ENCODE peak calls at places on chromosomes 6 and 20, in six cellular contexts. V is neuronal stem cell, A is mesenchymal stem cell, L is IMR-90, U is H1, G is trophoblast cell. R is an unnamed sample. For H3K36me3, the result is how much of the 10 kb centered on the place peaks cover.

GRCh38 chr6:97053643-97054411 is 129.3 kb downstream of the KLHL32 start:
- DNase-seq in V (no peak), U (no peak), L (peak), G (peak), A (peak), R (no peak)

GRCh38 chr6:114291428-114291827 is 51.4 kb downstream of the HS3ST5 start:
- DNase-seq in G (no peak), A (no peak), U (no peak), L (no peak), V (no peak), R (peak)

GRCh38 chr6:124495316-124496176 is 466.7 kb upstream of the RNF217 start:
- DNase-seq in G (peak), V (no peak), L (no peak), A (no peak), U (no peak), R (peak)

GRCh38 chr6:36372088-36372487 is 15.4 kb downstream of the ETV7 start:
- DNase-seq in L (no peak), A (no peak), V (no peak), U (no peak), G (no peak), R (no peak)

GRCh38 chr20:5041433-5041832 is 40.1 kb upstream of the SLC23A2 start:
- DNase-seq in U (no peak), A (peak), V (no peak), G (no peak), L (no peak), R (peak)

GRCh38 chr20:41058007-41058673 is 29.5 kb downstream of the TOP1 start:
- DNase-seq in A (peak), L (peak), U (no peak), V (no peak), G (no peak), R (peak)

GRCh38 chr20:48735112-48735511 is 92.7 kb downstream of the PREX1 start:
- DNase-seq in A (no peak), U (no peak), V (no peak), L (no peak), G (no peak), R (no peak)

GRCh38 chr6:44304282-44305199 is 8.6 kb downstream of the AARS2 start:
- DNase-seq in A (peak), V (no peak), G (peak), U (no peak), L (peak), R (peak)

GRCh38 chr20:7868108-7868507 is 72.2 kb downstream of the HAO1 start:
- DNase-seq in A (no peak), G (no peak), U (no peak), V (no peak), L (no peak), R (no peak)

GRCh38 chr20:37992802-37993538 is 40.3 kb downstream of the TTI1 start:
- DNase-seq in V (no peak), L (peak), A (peak), G (peak), U (no peak), R (peak)

GRCh38 chr6:20411544-20411943 is 9.9 kb downstream of the E2F3 start:
- DNase-seq in U (no peak), L (no peak), A (no peak), V (no peak), G (no peak), R (no peak)

GRCh38 chr6:168244961-168245551 is 74.5 kb downstream of the DACT2 start:
- DNase-seq in L (no peak), U (no peak), A (no peak), G (no peak), V (no peak), R (no peak)

GRCh38 chr6:7271205-7271534 is 41.8 kb downstream of the SSR1 start:
- DNase-seq in L (no peak), G (no peak), A (no peak), U (no peak), V (no peak), R (no peak)

GRCh38 chr6:30690403-30691207 is at the start of gene NRM:
- DNase-seq in A (peak), U (no peak), L (peak), G (peak), V (peak), R (peak)

GRCh38 chr6:33897193-33897479 is 93.3 kb upstream of the MLN start:
- DNase-seq in V (no peak), G (no peak), L (no peak), U (no peak), A (no peak), R (no peak)

GRCh38 chr6:228881-229651 is 63.2 kb upstream of the DUSP22 start:
- DNase-seq in V (no peak), U (no peak), L (no peak), G (no peak), A (no peak), R (no peak)

GRCh38 chr20:46973801-46974200 is 79.2 kb downstream of the EYA2 start:
- DNase-seq in G (no peak), L (no peak), U (no peak), V (no peak), A (no peak), R (no peak)

GRCh38 chr6:31900917-31901414 is 920 bp downstream of the ZBTB12 start:
- DNase-seq in U (no peak), L (no peak), G (peak), V (no peak), A (no peak), R (peak)

GRCh38 chr6:41191569-41191968 is 9.4 kb downstream of the TREML2 start:
- DNase-seq in U (no peak), A (peak), L (no peak), V (no peak), G (peak), R (peak)

GRCh38 chr6:51790946-51791345 is 296.5 kb downstream of the PKHD1 start:
- DNase-seq in V (no peak), A (no peak), U (no peak), G (peak), L (no peak), R (no peak)

GRCh38 chr6:4447646-4448315 is 312.4 kb upstream of the ECI2 start:
- DNase-seq in L (peak), A (no peak), G (peak), U (no peak), V (no peak), R (peak)
- H3K36me3 ChIP-seq in L (under half), A (under half), G (under half), U (under half), V (under half), R (under half)

GRCh38 chr20:63158845-63159244 is 57.1 kb downstream of the YTHDF1 start:
- DNase-seq in A (no peak), U (no peak), G (no peak), L (no peak), V (no peak), R (no peak)

GRCh38 chr20:63158352-63158751 is 57.6 kb downstream of the YTHDF1 start:
- DNase-seq in V (no peak), A (no peak), G (no peak), L (no peak), U (no peak), R (no peak)

GRCh38 chr20:63160641-63161175 is 55.2 kb downstream of the YTHDF1 start:
- DNase-seq in L (no peak), V (no peak), A (no peak), U (no peak), G (no peak), R (no peak)

GRCh38 chr20:63161176-63161651 is 54.7 kb downstream of the YTHDF1 start:
- DNase-seq in V (no peak), G (no peak), L (no peak), U (no peak), A (no peak), R (no peak)

DNA sequence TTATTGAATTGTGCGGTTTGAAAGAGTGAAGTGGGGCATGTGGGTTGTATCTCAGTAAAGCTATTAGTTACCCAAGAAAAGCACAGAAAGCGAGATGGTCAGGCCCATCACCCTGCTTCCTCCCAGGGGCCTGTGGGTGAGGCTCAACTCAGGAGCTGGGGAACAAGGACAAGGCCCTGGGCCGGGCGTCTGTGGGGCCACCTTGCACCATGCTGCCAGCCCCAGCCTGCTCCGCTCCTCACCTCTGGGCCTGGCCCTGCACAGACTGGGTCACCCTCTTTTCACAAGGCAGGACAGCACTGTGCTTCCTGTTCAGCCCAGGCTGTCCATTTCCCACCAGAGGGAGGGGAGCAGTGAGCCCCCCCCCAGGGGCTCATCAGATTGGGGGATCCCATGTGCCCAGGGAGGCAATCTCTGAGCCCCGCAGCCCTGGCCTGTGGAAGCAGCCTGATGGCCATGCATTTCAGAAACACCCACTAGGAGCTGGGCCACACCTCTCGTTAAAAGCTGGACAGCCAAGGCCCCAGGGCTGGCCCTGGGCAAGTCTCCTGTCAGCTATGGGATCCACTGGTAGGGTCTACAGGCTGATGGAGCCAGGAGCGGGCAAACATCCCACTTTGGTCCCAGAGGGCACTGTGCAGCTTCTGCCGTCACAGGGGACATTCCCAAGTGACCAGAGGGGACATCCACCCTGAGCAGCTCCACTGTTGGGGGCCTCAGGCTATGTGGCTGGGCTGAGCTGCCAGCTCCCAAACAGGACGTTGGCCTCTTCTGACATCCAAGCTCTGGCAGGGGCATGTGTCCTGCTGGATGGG is 55.9 kb downstream of the YTHDF1 start:
- DNase-seq in L (no peak), U (no peak), G (no peak), A (no peak), V (no peak), R (no peak)
- H4K8ac ChIP-seq in L (no peak), U (no peak), G (no peak), A (no peak), V (no peak), R (no peak)

GRCh38 chr20:61436268-61436667 is 184.2 kb downstream of the CDH4 start:
- DNase-seq in G (no peak), A (peak), V (no peak), U (no peak), L (peak), R (peak)

GRCh38 chr20:61435184-61435822 is 183.2 kb downstream of the CDH4 start:
- DNase-seq in G (no peak), V (no peak), A (no peak), L (no peak), U (no peak), R (no peak)

GRCh38 chr20:61436674-61437279 is 184.7 kb downstream of the CDH4 start:
- DNase-seq in U (peak), L (peak), V (peak), A (peak), G (no peak), R (peak)

GRCh38 chr20:61434361-61434781 is 182.3 kb downstream of the CDH4 start:
- DNase-seq in G (no peak), V (peak), L (peak), A (peak), U (no peak), R (peak)

GRCh38 chr20:61435823-61436220 is 183.8 kb downstream of the CDH4 start:
- DNase-seq in U (no peak), V (no peak), L (no peak), G (no peak), A (no peak), R (no peak)
- H2AK5ac ChIP-seq in U (peak), V (peak), L (peak), G (no peak), A (no peak), R (peak)

DNA sequence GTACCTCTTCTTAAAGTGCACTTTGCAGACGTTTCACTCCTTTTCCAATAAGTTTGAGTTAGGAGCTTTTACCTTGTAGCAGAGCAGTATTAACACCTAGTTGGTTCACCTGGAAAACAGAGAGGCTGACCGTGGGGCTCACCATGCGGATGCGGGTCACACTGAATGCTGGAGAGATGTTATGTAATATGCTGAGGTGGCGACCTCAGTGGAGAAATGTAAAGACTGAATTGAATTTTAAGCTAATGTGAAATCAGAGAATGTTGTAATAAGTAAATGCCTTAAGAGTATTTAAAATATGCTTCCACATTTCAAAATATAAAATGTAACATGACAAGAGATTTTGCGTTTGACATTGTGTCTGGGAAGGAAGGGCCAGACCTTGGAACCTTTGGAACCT is 9.9 kb upstream of the EFCAB8 start:
- DNase-seq in V (no peak), L (no peak), G (peak), A (no peak), U (no peak), R (no peak)
- H3K36me3 ChIP-seq in V (half or more), L (under half), G (under half), A (under half), U (under half), R (under half)

GRCh38 chr6:98946877-98947410 is 802 bp downstream of the FBXL4 start:
- DNase-seq in L (peak), G (no peak), V (no peak), U (no peak), A (no peak), R (peak)

GRCh38 chr6:98946266-98946817 is 1.4 kb downstream of the FBXL4 start:
- DNase-seq in A (peak), V (no peak), U (no peak), G (no peak), L (no peak), R (no peak)

GRCh38 chr6:98949589-98949988 is 1.8 kb upstream of the FBXL4 start:
- DNase-seq in G (no peak), V (no peak), L (no peak), A (no peak), U (no peak), R (no peak)

GRCh38 chr6:98945311-98946005 is 2.3 kb downstream of the FBXL4 start:
- DNase-seq in V (no peak), U (no peak), G (no peak), A (no peak), L (no peak), R (no peak)

GRCh38 chr6:98947411-98948292 is at the start of gene FBXL4:
- DNase-seq in A (peak), L (peak), U (peak), V (peak), G (peak), R (peak)
- H4K8ac ChIP-seq in A (peak), L (peak), U (peak), V (no peak), G (peak), R (no peak)

GRCh38 chr20:658202-658601 is 5.2 kb upstream of the SRXN1 start:
- DNase-seq in L (no peak), A (no peak), G (no peak), U (no peak), V (no peak), R (peak)
- H2AK5ac ChIP-seq in L (no peak), A (no peak), G (no peak), U (peak), V (no peak), R (peak)

DNA sequence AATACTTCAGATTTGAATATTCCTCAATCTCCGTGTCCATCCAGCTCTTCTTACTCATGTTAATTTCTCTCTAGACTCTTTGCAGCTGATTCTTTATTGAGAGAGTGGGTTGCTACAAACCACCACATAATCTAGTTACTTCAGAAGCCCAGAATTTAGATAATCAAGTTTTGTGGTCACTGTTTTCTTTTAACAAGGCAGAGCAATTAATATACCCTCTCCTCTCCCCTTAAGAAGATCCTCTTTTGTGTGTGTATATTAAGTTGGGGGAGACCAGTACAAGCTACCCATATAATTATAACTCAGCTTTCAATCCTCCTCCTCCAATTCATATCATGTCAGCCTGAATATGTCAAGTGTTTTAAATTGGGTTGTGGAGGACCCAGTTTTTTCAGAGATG is 95.1 kb downstream of the IRAK1BP1 start:
- DNase-seq in V (no peak), L (no peak), U (no peak), A (no peak), G (no peak), R (no peak)
- H3K36me3 ChIP-seq in V (half or more), L (under half), U (half or more), A (under half), G (under half), R (under half)

GRCh38 chr6:158715330-158716311 is 65.8 kb downstream of the SYTL3 start:
- DNase-seq in L (no peak), V (no peak), A (peak), U (no peak), G (no peak), R (no peak)
- H4K8ac ChIP-seq in L (no peak), V (no peak), A (peak), U (no peak), G (no peak), R (no peak)